ENCODE peak calls at places on chromosomes 16 and 17, in six cellular contexts. J is astrocyte of the hippocampus; F is tibial nerve; K is activated CD4-positive, CD25-positive, alpha-beta regulatory T cell treated with anti-CD3 and anti-CD28 coated beads, Interleukin-2, amount 50 U/mL, for 16 hours; B is occipital lobe; Q is A172. L is an unnamed sample.

GRCh38 chr16:83344014-83344413 is 463.8 kb upstream of the HSBP1 start:
- DNase-seq in K (no peak), Q (peak), F (no peak), B (no peak), J (peak), L (peak)

GRCh38 chr17:60102632-60103047 is 23.9 kb upstream of the HEATR6 start:
- DNase-seq in F (no peak), B (no peak), K (no peak), Q (no peak), J (peak), L (no peak)

GRCh38 chr17:44444735-44445105 is 55.3 kb upstream of the ITGA2B start:
- DNase-seq in B (no peak), J (peak), K (no peak), Q (peak), F (no peak), L (no peak)

GRCh38 chr16:53510704-53511070 is 7.7 kb upstream of the AKTIP start:
- DNase-seq in F (no peak), B (no peak), K (no peak), J (no peak), Q (no peak), L (no peak)

GRCh38 chr17:72122002-72122310 is 1.1 kb downstream of the SOX9 start:
- DNase-seq in F (no peak), K (no peak), Q (no peak), B (no peak), J (no peak), L (no peak)

GRCh38 chr17:34370997-34371395 is 8.0 kb upstream of the CCL1 start:
- DNase-seq in F (no peak), K (no peak), B (no peak), Q (peak), J (no peak), L (no peak)

GRCh38 chr17:74211141-74211928 is 2.0 kb upstream of the TTYH2 start:
- DNase-seq in J (peak), Q (no peak), B (no peak), K (no peak), F (no peak), L (no peak)

GRCh38 chr17:67829331-67829730 is 4.0 kb downstream of the BPTF start:
- DNase-seq in K (no peak), Q (no peak), F (no peak), J (no peak), B (no peak), L (no peak)

GRCh38 chr16:57999366-57999970 is 1.0 kb downstream of the ZNF319 start:
- DNase-seq in J (peak), F (no peak), B (no peak), Q (peak), K (no peak), L (peak)

GRCh38 chr16:66728804-66729203 is 22.6 kb downstream of the DYNC1LI2 start:
- DNase-seq in F (no peak), J (no peak), K (no peak), B (no peak), Q (no peak), L (no peak)

GRCh38 chr16:57257455-57258070 is 12.5 kb downstream of the ARL2BP start:
- DNase-seq in J (no peak), Q (no peak), F (no peak), B (no peak), K (no peak), L (no peak)

GRCh38 chr17:62892870-62893338 is 73.1 kb upstream of the TANC2 start:
- DNase-seq in K (no peak), Q (peak), J (peak), F (no peak), B (no peak), L (no peak)

GRCh38 chr17:21500064-21500463 is 123.9 kb downstream of the KCNJ12 start:
- DNase-seq in K (no peak), F (no peak), J (no peak), B (no peak), Q (no peak), L (no peak)

GRCh38 chr16:59342669-59343068 is 608.6 kb upstream of the GOT2 start:
- DNase-seq in B (no peak), F (no peak), K (no peak), J (no peak), Q (no peak), L (no peak)

GRCh38 chr17:81160747-81161453 is 4.4 kb upstream of the PVALEF start:
- DNase-seq in B (no peak), F (no peak), J (no peak), Q (no peak), K (no peak), L (no peak)

GRCh38 chr16:65278874-65279273 is 157.0 kb upstream of the CDH11 start:
- DNase-seq in B (no peak), F (no peak), J (no peak), Q (no peak), K (no peak), L (no peak)

GRCh38 chr16:75025766-75026165 is 26.9 kb downstream of the ZNRF1 start:
- DNase-seq in J (no peak), B (no peak), Q (no peak), F (no peak), K (no peak), L (no peak)

GRCh38 chr16:57892447-57893096 is 78.4 kb downstream of the CNGB1 start:
- DNase-seq in Q (peak), B (no peak), K (no peak), F (no peak), J (peak), L (no peak)

GRCh38 chr16:22278841-22279240 is 18.4 kb upstream of the POLR3E start:
- DNase-seq in J (no peak), Q (no peak), F (no peak), B (no peak), K (no peak), L (no peak)

GRCh38 chr17:52790359-52790955 is 631.9 kb upstream of the CA10 start:
- DNase-seq in Q (no peak), J (peak), B (no peak), K (no peak), F (no peak), L (no peak)

GRCh38 chr16:51592535-51592934 is 441.5 kb upstream of the SALL1 start:
- DNase-seq in B (no peak), F (no peak), Q (no peak), J (no peak), K (no peak), L (no peak)

GRCh38 chr17:68954146-68954971 is 833 bp downstream of the ABCA8 start:
- DNase-seq in K (no peak), B (no peak), J (no peak), F (no peak), Q (no peak), L (no peak)

GRCh38 chr17:68175416-68175815 is 72.4 kb upstream of the AMZ2 start:
- DNase-seq in J (no peak), K (no peak), F (no peak), Q (no peak), B (no peak), L (no peak)

GRCh38 chr16:9362050-9362449 is 270.6 kb downstream of the HAPSTR1 start:
- DNase-seq in Q (no peak), B (no peak), J (no peak), F (no peak), K (no peak), L (no peak)

GRCh38 chr16:65116818-65117430 is 4.9 kb downstream of the CDH11 start:
- DNase-seq in F (no peak), B (no peak), J (peak), Q (no peak), K (no peak), L (no peak)

GRCh38 chr16:79372504-79373184 is 227.9 kb downstream of the MAF start:
- DNase-seq in K (no peak), J (peak), Q (peak), B (no peak), F (no peak), L (peak)

GRCh38 chr17:48113201-48113676 is 5.7 kb downstream of the SNX11 start:
- DNase-seq in B (no peak), F (no peak), K (no peak), Q (no peak), J (no peak), L (no peak)

GRCh38 chr16:85816159-85816558 is 16.7 kb downstream of the COX4I1 start:
- DNase-seq in K (no peak), Q (no peak), J (no peak), F (no peak), B (no peak), L (no peak)

L was measured in myocyte.